ENCODE peak calls at places on chromosome 12, in four cellular contexts. One of them, this sample, is unnamed.

GRCh38 chr12:48110691-48111315 is 4.9 kb upstream of the SENP1 start:
- DNase-seq in heart right ventricle: no peak
- DNase-seq in K562: no peak
- DNase-seq in neural progenitor cell: no peak
- DNase-seq in this sample: no peak

GRCh38 chr12:113131556-113131955 is 4.0 kb downstream of the RASAL1 start:
- DNase-seq in neural progenitor cell: no peak
- DNase-seq in heart right ventricle: no peak
- DNase-seq in K562: no peak
- DNase-seq in this sample: no peak

GRCh38 chr12:76628745-76629144 is 69.2 kb upstream of the OSBPL8 start:
- DNase-seq in K562: peak
- DNase-seq in neural progenitor cell: no peak
- DNase-seq in heart right ventricle: no peak
- DNase-seq in this sample: no peak

GRCh38 chr12:101670007-101670671 is 27.3 kb upstream of the CHPT1 start:
- DNase-seq in heart right ventricle: no peak
- DNase-seq in neural progenitor cell: peak
- DNase-seq in K562: peak
- DNase-seq in this sample: no peak

GRCh38 chr12:49264466-49264872 is 413 bp upstream of the TUBA1C start:
- DNase-seq in heart right ventricle: no peak
- DNase-seq in K562: no peak
- DNase-seq in neural progenitor cell: peak
- DNase-seq in this sample: no peak

GRCh38 chr12:113000433-113000832 is 22.1 kb downstream of the OAS2 start:
- DNase-seq in K562: no peak
- DNase-seq in heart right ventricle: no peak
- DNase-seq in neural progenitor cell: no peak
- DNase-seq in this sample: no peak

GRCh38 chr12:1217191-1217949 is 226.3 kb downstream of the ERC1 start:
- DNase-seq in K562: no peak
- DNase-seq in heart right ventricle: no peak
- DNase-seq in neural progenitor cell: peak
- DNase-seq in this sample: no peak

GRCh38 chr12:50119387-50119786 is 7.4 kb downstream of the COX14 start:
- DNase-seq in K562: no peak
- DNase-seq in neural progenitor cell: no peak
- DNase-seq in heart right ventricle: no peak
- DNase-seq in this sample: no peak

GRCh38 chr12:67161322-67161918 is 107.7 kb upstream of the CAND1 start:
- DNase-seq in heart right ventricle: no peak
- DNase-seq in neural progenitor cell: peak
- DNase-seq in K562: peak
- DNase-seq in this sample: no peak

DNA sequence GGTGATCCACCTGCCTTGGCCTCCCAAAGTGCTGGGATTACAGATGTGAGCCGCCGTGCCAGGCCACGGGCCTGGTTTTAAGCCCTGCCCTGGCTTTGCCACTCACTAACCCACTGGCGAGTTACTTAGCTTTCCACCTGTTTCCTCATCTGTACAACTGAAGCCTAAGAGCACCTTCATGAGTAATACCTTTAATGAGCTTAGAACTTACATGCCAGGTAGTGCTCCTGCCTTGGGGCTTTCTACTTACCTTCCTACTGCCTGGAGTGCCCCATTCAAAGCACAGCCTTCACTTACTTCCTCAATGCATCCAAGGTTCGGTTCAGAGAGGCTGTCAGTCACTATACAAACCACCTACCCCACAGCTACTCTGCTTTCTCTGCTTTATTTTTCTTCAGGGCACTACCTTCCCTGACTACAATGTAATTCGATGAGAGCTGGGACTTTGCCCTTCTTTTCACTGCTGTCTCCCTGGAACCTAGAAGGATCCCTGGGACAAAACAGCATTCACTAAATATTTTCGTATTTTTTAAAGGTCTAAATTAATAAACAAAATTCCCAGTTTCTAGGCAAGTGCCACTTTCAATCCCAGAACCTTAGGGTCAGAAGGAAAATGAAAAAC is 13.8 kb downstream of the ZCCHC8 start:
- DNase-seq in neural progenitor cell: no peak
- DNase-seq in K562: no peak
- DNase-seq in heart right ventricle: no peak
- DNase-seq in this sample: no peak
- H3K27ac ChIP-seq in neural progenitor cell: no peak
- H3K27ac ChIP-seq in K562: no peak
- H3K27ac ChIP-seq in heart right ventricle: no peak
- H3K27ac ChIP-seq in this sample: no peak

GRCh38 chr12:55933158-55933798 is 2.3 kb downstream of the DGKA start:
- DNase-seq in K562: no peak
- DNase-seq in heart right ventricle: no peak
- DNase-seq in neural progenitor cell: no peak
- DNase-seq in this sample: no peak
- H3K4me3 ChIP-seq in K562: no peak
- H3K4me3 ChIP-seq in heart right ventricle: no peak
- H3K4me3 ChIP-seq in neural progenitor cell: no peak
- H3K4me3 ChIP-seq in this sample: peak

DNA sequence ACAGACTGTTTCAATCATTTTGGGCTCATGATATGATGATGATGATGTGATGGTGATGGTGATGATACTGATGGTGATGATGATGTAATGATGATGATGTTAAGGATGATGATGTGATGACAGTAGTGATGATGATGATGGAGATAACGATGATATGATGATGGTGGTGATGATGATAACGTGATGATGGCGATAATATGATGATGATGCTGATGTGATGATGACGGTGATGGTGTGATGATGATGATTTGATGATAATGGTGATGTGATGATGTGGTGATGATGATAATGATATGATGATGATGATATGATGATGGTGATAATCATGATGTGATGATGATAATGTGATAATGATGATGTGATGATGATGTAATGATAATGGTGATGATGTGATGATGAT is 612.6 kb downstream of the AACS start:
- DNase-seq in heart right ventricle: no peak
- DNase-seq in K562: no peak
- DNase-seq in neural progenitor cell: no peak
- DNase-seq in this sample: peak
- H3K27ac ChIP-seq in heart right ventricle: no peak
- H3K27ac ChIP-seq in K562: no peak
- H3K27ac ChIP-seq in neural progenitor cell: no peak
- H3K27ac ChIP-seq in this sample: no peak

GRCh38 chr12:58424735-58425379 is 483.5 kb downstream of the ATP23 start:
- DNase-seq in neural progenitor cell: no peak
- DNase-seq in K562: no peak
- DNase-seq in heart right ventricle: no peak
- DNase-seq in this sample: no peak
- H3K4me3 ChIP-seq in neural progenitor cell: peak
- H3K4me3 ChIP-seq in K562: no peak
- H3K4me3 ChIP-seq in heart right ventricle: no peak
- H3K4me3 ChIP-seq in this sample: peak

This sample was measured in esophagus muscularis mucosa.